ENCODE peak calls at places on chromosome 4, in five cellular contexts. Q is CD8-positive, alpha-beta T cell; C is Right ventricle myocardium superior; W is germinal center; R is posterior cingulate gyrus. Y is an unnamed sample.

GRCh38 chr4:6749340-6750171 is 33.0 kb upstream of the KIAA0232 start:
- DNase-seq in Q (no peak), C (peak; percentile 83), W (no peak), R (no peak), Y (peak; percentile 34)

GRCh38 chr4:113024373-113024772 is 25.1 kb upstream of the ANK2 start:
- DNase-seq in Q (no peak), C (no peak), W (no peak), R (no peak), Y (no peak)

GRCh38 chr4:8394125-8394524 is 46.4 kb downstream of the ACOX3 start:
- DNase-seq in Q (no peak), C (peak; percentile 93), W (no peak), R (peak; percentile 64), Y (no peak)

GRCh38 chr4:7381890-7382633 is 52.7 kb downstream of the PSAPL1 start:
- DNase-seq in Q (no peak), C (no peak), W (no peak), R (peak; percentile 3), Y (no peak)

GRCh38 chr4:176436500-176436973 is 116.8 kb downstream of the SPCS3 start:
- DNase-seq in Q (no peak), C (no peak), W (no peak), R (no peak), Y (peak; percentile 21)

GRCh38 chr4:2484993-2485392 is 16.1 kb downstream of the RNF4 start:
- DNase-seq in Q (peak; percentile 72), C (peak; percentile 91), W (peak; percentile 81), R (peak; percentile 40), Y (no peak)

GRCh38 chr4:105622269-105622668 is 69.8 kb downstream of the ARHGEF38 start:
- DNase-seq in Q (no peak), C (no peak), W (no peak), R (no peak), Y (no peak)

GRCh38 chr4:104491396-104491821 is 3.3 kb downstream of the CXXC4 start:
- DNase-seq in Q (peak; percentile 24), C (peak; percentile 66), W (peak; percentile 44), R (peak; percentile 58), Y (no peak)

GRCh38 chr4:6986067-6986780 is 56.9 kb upstream of the TADA2B start:
- DNase-seq in Q (no peak), C (peak; percentile 65), W (no peak), R (peak; percentile 48), Y (peak; percentile 44)

GRCh38 chr4:53682196-53682595 is 90.9 kb upstream of the LNX1 start:
- DNase-seq in Q (no peak), C (no peak), W (no peak), R (no peak), Y (no peak)

GRCh38 chr4:25884040-25884788 is 21.4 kb upstream of the SEL1L3 start:
- DNase-seq in Q (no peak), C (no peak), W (no peak), R (no peak), Y (no peak)

GRCh38 chr4:155392486-155393184 is 15.9 kb upstream of the MAP9 start:
- DNase-seq in Q (no peak), C (no peak), W (no peak), R (no peak), Y (peak; percentile 67)

GRCh38 chr4:87423313-87424031 is 1.1 kb downstream of the NUDT9 start:
- DNase-seq in Q (no peak), C (no peak), W (peak; percentile 8), R (no peak), Y (no peak)

GRCh38 chr4:124890522-124890921 is 178.0 kb upstream of the ANKRD50 start:
- DNase-seq in Q (no peak), C (no peak), W (no peak), R (no peak), Y (no peak)

GRCh38 chr4:125736057-125736456 is 421.3 kb downstream of the FAT4 start:
- DNase-seq in Q (no peak), C (no peak), W (no peak), R (no peak), Y (no peak)

GRCh38 chr4:112979881-112980421 is 69.5 kb upstream of the ANK2 start:
- DNase-seq in Q (no peak), C (no peak), W (no peak), R (no peak), Y (no peak)

GRCh38 chr4:73586040-73586439 is 34.2 kb downstream of the RASSF6 start:
- DNase-seq in Q (no peak), C (no peak), W (no peak), R (no peak), Y (no peak)

GRCh38 chr4:17376205-17376604 is 135.7 kb downstream of the QDPR start:
- DNase-seq in Q (no peak), C (no peak), W (no peak), R (no peak), Y (no peak)

GRCh38 chr4:18342847-18343246 is 321.3 kb upstream of the LCORL start:
- DNase-seq in Q (no peak), C (no peak), W (no peak), R (no peak), Y (no peak)

GRCh38 chr4:6128221-6128871 is 72.0 kb downstream of the JAKMIP1 start:
- DNase-seq in Q (no peak), C (no peak), W (no peak), R (no peak), Y (no peak)

GRCh38 chr4:175109933-175110332 is 191.8 kb downstream of the ADAM29 start:
- DNase-seq in Q (no peak), C (no peak), W (no peak), R (no peak), Y (no peak)

GRCh38 chr4:138367942-138368341 is 125.8 kb upstream of the SLC7A11 start:
- DNase-seq in Q (no peak), C (no peak), W (no peak), R (no peak), Y (no peak)

GRCh38 chr4:186900232-186900900 is 176.7 kb upstream of the FAT1 start:
- DNase-seq in Q (no peak), C (no peak), W (no peak), R (no peak), Y (peak; percentile 79)

GRCh38 chr4:54589586-54589985 is 68.2 kb upstream of the KIT start:
- DNase-seq in Q (no peak), C (no peak), W (no peak), R (no peak), Y (no peak)

GRCh38 chr4:23962462-23962861 is 72.6 kb upstream of the PPARGC1A start:
- DNase-seq in Q (no peak), C (no peak), W (no peak), R (no peak), Y (no peak)

GRCh38 chr4:163587867-163588266 is 93.4 kb downstream of the TMA16 start:
- DNase-seq in Q (no peak), C (no peak), W (peak; percentile 57), R (no peak), Y (no peak)

GRCh38 chr4:169305651-169306050 is 34.9 kb upstream of the SH3RF1 start:
- DNase-seq in Q (no peak), C (no peak), W (no peak), R (no peak), Y (no peak)

Y was measured in HTR-8/SVneo.